ENCODE peak calls at places on chromosomes 3 and 15, in seven cellular contexts. One of them, this sample, is unnamed.

GRCh38 chr15:92383528-92384326 is 10.0 kb upstream of the ST8SIA2 start:
- DNase-seq in breast epithelium: no peak
- DNase-seq in right lobe of liver: no peak
- DNase-seq in endodermal cell: peak; percentile 93
- DNase-seq in A549: peak; percentile 65
- DNase-seq in GM12864: peak; percentile 5
- DNase-seq in stomach: no peak
- DNase-seq in this sample: no peak

GRCh38 chr15:101669744-101670143 is 17.6 kb upstream of the TM2D3 start:
- DNase-seq in breast epithelium: no peak
- DNase-seq in right lobe of liver: no peak
- DNase-seq in endodermal cell: no peak
- DNase-seq in A549: no peak
- DNase-seq in GM12864: no peak
- DNase-seq in stomach: no peak
- DNase-seq in this sample: no peak

GRCh38 chr3:51946796-51947195 is 4.6 kb downstream of the PARP3 start:
- DNase-seq in breast epithelium: no peak
- DNase-seq in right lobe of liver: peak; percentile 21
- DNase-seq in endodermal cell: no peak
- DNase-seq in A549: no peak
- DNase-seq in GM12864: no peak
- DNase-seq in stomach: no peak
- DNase-seq in this sample: no peak

GRCh38 chr3:191330309-191330712 is at the start of gene UTS2B:
- DNase-seq in breast epithelium: no peak
- DNase-seq in right lobe of liver: no peak
- DNase-seq in endodermal cell: no peak
- DNase-seq in A549: no peak
- DNase-seq in GM12864: no peak
- DNase-seq in stomach: no peak
- DNase-seq in this sample: no peak

GRCh38 chr3:139151530-139151929 is 106.8 kb upstream of the PRR23C start:
- DNase-seq in breast epithelium: no peak
- DNase-seq in right lobe of liver: no peak
- DNase-seq in endodermal cell: no peak
- DNase-seq in A549: no peak
- DNase-seq in GM12864: no peak
- DNase-seq in stomach: no peak
- DNase-seq in this sample: no peak

GRCh38 chr3:118526758-118527526 is 507.7 kb downstream of the IGSF11 start:
- DNase-seq in breast epithelium: no peak
- DNase-seq in right lobe of liver: no peak
- DNase-seq in endodermal cell: no peak
- DNase-seq in A549: no peak
- DNase-seq in GM12864: no peak
- DNase-seq in stomach: no peak
- DNase-seq in this sample: no peak

GRCh38 chr15:91346259-91346658 is 246.2 kb downstream of the SV2B start:
- DNase-seq in breast epithelium: no peak
- DNase-seq in right lobe of liver: no peak
- DNase-seq in endodermal cell: no peak
- DNase-seq in A549: no peak
- DNase-seq in GM12864: no peak
- DNase-seq in stomach: no peak
- DNase-seq in this sample: no peak

GRCh38 chr3:30475038-30475808 is 131.2 kb upstream of the TGFBR2 start:
- DNase-seq in breast epithelium: no peak
- DNase-seq in right lobe of liver: no peak
- DNase-seq in endodermal cell: no peak
- DNase-seq in A549: no peak
- DNase-seq in GM12864: peak; percentile 25
- DNase-seq in stomach: no peak
- DNase-seq in this sample: no peak

GRCh38 chr3:113552851-113553250 is 20.5 kb downstream of the SIDT1 start:
- DNase-seq in breast epithelium: no peak
- DNase-seq in right lobe of liver: no peak
- DNase-seq in endodermal cell: no peak
- DNase-seq in A549: no peak
- DNase-seq in GM12864: no peak
- DNase-seq in stomach: no peak
- DNase-seq in this sample: no peak

GRCh38 chr15:35013370-35013769 is 25.3 kb upstream of the ZNF770 start:
- DNase-seq in breast epithelium: no peak
- DNase-seq in right lobe of liver: no peak
- DNase-seq in endodermal cell: no peak
- DNase-seq in A549: no peak
- DNase-seq in GM12864: no peak
- DNase-seq in stomach: no peak
- DNase-seq in this sample: no peak

GRCh38 chr3:177385186-177385585 is 187.9 kb upstream of the TBL1XR1 start:
- DNase-seq in breast epithelium: no peak
- DNase-seq in right lobe of liver: no peak
- DNase-seq in endodermal cell: no peak
- DNase-seq in A549: no peak
- DNase-seq in GM12864: no peak
- DNase-seq in stomach: no peak
- DNase-seq in this sample: no peak

GRCh38 chr15:77493324-77493907 is 72.7 kb downstream of the HMG20A start:
- DNase-seq in breast epithelium: no peak
- DNase-seq in right lobe of liver: no peak
- DNase-seq in endodermal cell: no peak
- DNase-seq in A549: no peak
- DNase-seq in GM12864: peak; percentile 5
- DNase-seq in stomach: no peak
- DNase-seq in this sample: no peak

GRCh38 chr3:66144792-66145733 is 75.7 kb upstream of the SLC25A26 start:
- DNase-seq in breast epithelium: no peak
- DNase-seq in right lobe of liver: no peak
- DNase-seq in endodermal cell: no peak
- DNase-seq in A549: no peak
- DNase-seq in GM12864: no peak
- DNase-seq in stomach: no peak
- DNase-seq in this sample: no peak

GRCh38 chr3:111481551-111481950 is 60.4 kb upstream of the CD96 start:
- DNase-seq in breast epithelium: no peak
- DNase-seq in right lobe of liver: no peak
- DNase-seq in endodermal cell: no peak
- DNase-seq in A549: no peak
- DNase-seq in GM12864: no peak
- DNase-seq in stomach: no peak
- DNase-seq in this sample: no peak

GRCh38 chr3:160486459-160486869 is 36.9 kb upstream of the TRIM59 start:
- DNase-seq in breast epithelium: no peak
- DNase-seq in right lobe of liver: no peak
- DNase-seq in endodermal cell: no peak
- DNase-seq in A549: no peak
- DNase-seq in GM12864: no peak
- DNase-seq in stomach: no peak
- DNase-seq in this sample: no peak

GRCh38 chr3:176523114-176523513 is 674.2 kb downstream of the TBL1XR1 start:
- DNase-seq in breast epithelium: no peak
- DNase-seq in right lobe of liver: no peak
- DNase-seq in endodermal cell: no peak
- DNase-seq in A549: no peak
- DNase-seq in GM12864: no peak
- DNase-seq in stomach: no peak
- DNase-seq in this sample: no peak

GRCh38 chr3:168248383-168249047 is 152.8 kb upstream of the GOLIM4 start:
- DNase-seq in breast epithelium: no peak
- DNase-seq in right lobe of liver: peak; percentile 61
- DNase-seq in endodermal cell: peak; percentile 83
- DNase-seq in A549: peak; percentile 0
- DNase-seq in GM12864: no peak
- DNase-seq in stomach: peak; percentile 29
- DNase-seq in this sample: no peak

GRCh38 chr15:49225572-49226281 is 55.7 kb downstream of the GALK2 start:
- DNase-seq in breast epithelium: no peak
- DNase-seq in right lobe of liver: no peak
- DNase-seq in endodermal cell: peak; percentile 92
- DNase-seq in A549: no peak
- DNase-seq in GM12864: no peak
- DNase-seq in stomach: peak; percentile 28
- DNase-seq in this sample: no peak

GRCh38 chr3:58063424-58063823 is 55.2 kb downstream of the FLNB start:
- DNase-seq in breast epithelium: no peak
- DNase-seq in right lobe of liver: no peak
- DNase-seq in endodermal cell: no peak
- DNase-seq in A549: no peak
- DNase-seq in GM12864: no peak
- DNase-seq in stomach: peak; percentile 38
- DNase-seq in this sample: no peak

DNA sequence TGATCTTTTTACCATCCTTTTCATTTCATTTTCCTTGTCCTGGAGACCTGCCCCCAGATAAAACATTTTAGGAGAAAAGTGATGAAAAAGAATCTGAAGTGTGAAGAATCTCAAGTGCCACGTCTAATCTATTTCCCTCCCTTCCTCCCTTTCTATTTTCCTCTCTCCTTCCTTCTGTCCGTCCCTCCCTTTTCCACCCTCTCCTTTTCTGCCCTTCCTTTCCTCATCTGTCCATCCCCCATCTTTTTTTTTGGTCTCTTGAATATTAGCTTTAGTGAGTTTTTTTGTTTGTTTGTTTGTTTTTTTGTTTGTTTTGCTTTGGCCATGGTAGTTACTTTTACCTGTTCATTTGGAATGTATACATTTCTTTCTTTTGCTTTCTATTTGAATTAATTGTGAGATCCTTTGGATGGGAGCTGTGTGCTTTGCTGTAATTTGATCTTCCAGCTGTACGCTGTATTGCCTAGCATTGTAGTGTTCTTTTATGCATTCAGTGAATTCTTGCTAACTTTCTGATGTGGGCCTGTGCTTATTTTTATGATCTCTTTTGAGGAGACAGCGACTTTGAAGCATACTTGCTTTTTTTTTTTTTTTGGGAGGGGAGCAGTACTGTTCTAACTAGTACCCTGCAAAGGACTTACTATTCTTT is 19.2 kb downstream of the CDIN1 start:
- DNase-seq in breast epithelium: no peak
- DNase-seq in right lobe of liver: no peak
- DNase-seq in endodermal cell: no peak
- DNase-seq in A549: no peak
- DNase-seq in GM12864: no peak
- DNase-seq in stomach: no peak
- DNase-seq in this sample: no peak
- H3K4me3 ChIP-seq in breast epithelium: no peak overlapping the region
- H3K4me3 ChIP-seq in right lobe of liver: no peak overlapping the region
- H3K4me3 ChIP-seq in endodermal cell: no peak overlapping the region
- H3K4me3 ChIP-seq in A549: no peak overlapping the region
- H3K4me3 ChIP-seq in GM12864: no peak overlapping the region
- H3K4me3 ChIP-seq in stomach: no peak overlapping the region
- H3K4me3 ChIP-seq in this sample: no peak overlapping the region

GRCh38 chr3:170360476-170360875 is 3.0 kb downstream of the SKIL start:
- DNase-seq in breast epithelium: no peak
- DNase-seq in right lobe of liver: no peak
- DNase-seq in endodermal cell: no peak
- DNase-seq in A549: no peak
- DNase-seq in GM12864: no peak
- DNase-seq in stomach: no peak
- DNase-seq in this sample: no peak

GRCh38 chr3:170357176-170357919 is at the start of gene SKIL:
- DNase-seq in breast epithelium: peak; percentile 95
- DNase-seq in right lobe of liver: peak; percentile 98
- DNase-seq in endodermal cell: peak; percentile 98
- DNase-seq in A549: peak; percentile 80
- DNase-seq in GM12864: peak; percentile 88
- DNase-seq in stomach: peak; percentile 99
- DNase-seq in this sample: peak; percentile 99

GRCh38 chr3:170360916-170361315 is 3.4 kb downstream of the SKIL start:
- DNase-seq in breast epithelium: no peak
- DNase-seq in right lobe of liver: no peak
- DNase-seq in endodermal cell: no peak
- DNase-seq in A549: no peak
- DNase-seq in GM12864: no peak
- DNase-seq in stomach: no peak
- DNase-seq in this sample: no peak

GRCh38 chr3:170357920-170358854 is 672 bp downstream of the SKIL start:
- DNase-seq in breast epithelium: peak; percentile 77
- DNase-seq in right lobe of liver: peak; percentile 86
- DNase-seq in endodermal cell: peak; percentile 89
- DNase-seq in A549: peak; percentile 76
- DNase-seq in GM12864: peak; percentile 65
- DNase-seq in stomach: peak; percentile 80
- DNase-seq in this sample: peak; percentile 89

DNA sequence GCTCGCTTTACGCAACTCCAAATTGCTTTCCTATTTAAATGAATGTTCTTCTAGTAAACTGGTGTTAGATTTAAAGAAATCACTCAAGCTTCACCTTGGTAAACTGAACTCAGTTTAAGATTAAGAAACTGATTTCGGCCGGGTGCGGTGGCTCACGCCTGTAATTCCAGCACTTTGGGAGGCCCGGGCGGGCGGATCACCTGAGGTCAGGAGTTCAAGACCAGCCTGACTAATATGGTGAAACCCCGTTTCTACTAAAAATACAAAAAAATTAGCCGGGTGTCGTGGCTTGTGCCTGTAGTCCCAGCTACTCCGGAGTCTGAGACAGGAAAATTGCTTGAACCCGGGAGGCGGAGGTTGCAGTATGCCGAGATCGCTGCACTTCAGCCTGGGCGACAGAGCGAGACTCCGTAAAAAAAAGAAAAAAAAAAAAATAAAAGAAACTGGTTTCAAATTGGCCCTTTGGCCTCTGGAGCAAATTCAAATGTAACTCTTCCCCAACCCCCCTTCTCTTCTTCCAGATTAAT is 1.7 kb downstream of the SKIL start:
- DNase-seq in breast epithelium: no peak
- DNase-seq in right lobe of liver: no peak
- DNase-seq in endodermal cell: no peak
- DNase-seq in A549: no peak
- DNase-seq in GM12864: no peak
- DNase-seq in stomach: no peak
- DNase-seq in this sample: no peak
- H3K4me3 ChIP-seq in breast epithelium: peak overlapping the region; percentile 99
- H3K4me3 ChIP-seq in right lobe of liver: peak overlapping the region; percentile 96
- H3K4me3 ChIP-seq in endodermal cell: peak overlapping the region; percentile 94
- H3K4me3 ChIP-seq in A549: peak overlapping the region; percentile 75
- H3K4me3 ChIP-seq in GM12864: peak overlapping the region; percentile 64
- H3K4me3 ChIP-seq in stomach: peak overlapping the region; percentile 71
- H3K4me3 ChIP-seq in this sample: peak overlapping the region; percentile 78

GRCh38 chr15:78537266-78537665 is 3.0 kb upstream of the PSMA4 start:
- DNase-seq in breast epithelium: no peak
- DNase-seq in right lobe of liver: no peak
- DNase-seq in endodermal cell: no peak
- DNase-seq in A549: no peak
- DNase-seq in GM12864: no peak
- DNase-seq in stomach: no peak
- DNase-seq in this sample: no peak
- H3K4me3 ChIP-seq in breast epithelium: no peak overlapping the region
- H3K4me3 ChIP-seq in right lobe of liver: no peak overlapping the region
- H3K4me3 ChIP-seq in endodermal cell: no peak overlapping the region
- H3K4me3 ChIP-seq in A549: no peak overlapping the region
- H3K4me3 ChIP-seq in GM12864: no peak overlapping the region
- H3K4me3 ChIP-seq in stomach: no peak overlapping the region
- H3K4me3 ChIP-seq in this sample: no peak overlapping the region

DNA sequence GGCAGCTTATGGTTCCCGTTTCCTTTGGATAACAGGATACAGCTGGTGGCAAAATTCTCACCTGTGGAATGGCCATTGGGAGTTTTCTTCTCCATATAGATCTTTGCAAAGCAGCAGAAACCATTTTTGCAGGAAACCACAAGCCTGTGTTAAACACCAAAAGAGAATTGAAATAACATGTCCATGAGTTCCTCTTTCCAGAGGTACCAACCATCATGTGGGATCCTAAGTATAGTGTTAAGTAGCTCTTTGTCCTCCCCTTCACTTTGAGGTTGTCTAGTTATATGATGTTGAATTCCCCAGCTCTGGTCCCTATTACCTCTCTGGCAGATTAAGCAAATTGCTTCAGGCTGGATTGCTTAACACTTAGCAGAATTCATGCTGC is 94.9 kb downstream of the AKAP13 start:
- DNase-seq in breast epithelium: no peak
- DNase-seq in right lobe of liver: no peak
- DNase-seq in endodermal cell: no peak
- DNase-seq in A549: no peak
- DNase-seq in GM12864: peak; percentile 64
- DNase-seq in stomach: no peak
- DNase-seq in this sample: no peak
- H3K4me3 ChIP-seq in breast epithelium: no peak overlapping the region
- H3K4me3 ChIP-seq in right lobe of liver: no peak overlapping the region
- H3K4me3 ChIP-seq in endodermal cell: no peak overlapping the region
- H3K4me3 ChIP-seq in A549: no peak overlapping the region
- H3K4me3 ChIP-seq in GM12864: peak overlapping the region; percentile 20
- H3K4me3 ChIP-seq in stomach: no peak overlapping the region
- H3K4me3 ChIP-seq in this sample: no peak overlapping the region

This sample was measured in Peyer's patch.